ENCODE peak calls at places on chromosomes 6 and 20, in four cellular contexts. N, R, E and C are unnamed samples.

GRCh38 chr6:37698264-37699137 is 818 bp upstream of the MDGA1 start:
- DNase-seq in E (peak), N (peak), R (peak), C (peak)

GRCh38 chr6:33988121-33989015 is 157.5 kb downstream of the GRM4 start:
- DNase-seq in E (no peak), R (no peak), N (peak), C (no peak)

GRCh38 chr6:1912731-1913130 is 303.0 kb downstream of the FOXC1 start:
- DNase-seq in E (no peak), R (no peak), N (no peak), C (no peak)

GRCh38 chr6:6993503-6994237 is 114.1 kb upstream of the RREB1 start:
- DNase-seq in E (no peak), N (no peak), R (no peak), C (no peak)

GRCh38 chr20:62358728-62359490 is 8.2 kb downstream of the LAMA5 start:
- DNase-seq in E (no peak), N (no peak), R (no peak), C (no peak)

GRCh38 chr20:50415516-50416268 is 94.5 kb upstream of the PTPN1 start:
- DNase-seq in R (no peak), N (no peak), E (no peak), C (no peak)

GRCh38 chr20:10434832-10435812 is at the start of gene SLX4IP:
- DNase-seq in N (peak), R (peak), E (peak), C (peak)

GRCh38 chr6:109075934-109076333 is 18.7 kb downstream of the SESN1 start:
- DNase-seq in R (no peak), N (no peak), E (no peak), C (no peak)

GRCh38 chr6:50819527-50819905 is 845 bp downstream of the TFAP2B start:
- DNase-seq in N (no peak), R (no peak), E (no peak), C (no peak)

GRCh38 chr6:159463440-159463839 is 229.6 kb downstream of the SOD2 start:
- DNase-seq in R (no peak), N (no peak), E (no peak), C (no peak)

GRCh38 chr6:130020106-130020851 is 1.9 kb downstream of the L3MBTL3 start:
- DNase-seq in E (peak), N (no peak), R (peak), C (peak)

GRCh38 chr6:159094444-159095252 is 49.9 kb upstream of the TAGAP start:
- DNase-seq in E (no peak), R (no peak), N (no peak), C (peak)